ENCODE peak calls at places on chromosomes 2 and 18, in four cellular contexts. One of them, this sample, is unnamed.
A peak's percentile ranks its signal among the peaks of the same experiment; 100 is the strongest.

GRCh38 chr2:46779447-46779941 is 136.1 kb downstream of the MCFD2 start:
- DNase-seq in fibroblast of pulmonary artery: peak; percentile 58
- DNase-seq in AG09319: no peak
- DNase-seq in activated CD4-positive, alpha-beta T cell treated with anti-CD3 and anti-CD28 coated beads, Interleukin-2, amount 50 U/mL, for 48 hours: no peak
- DNase-seq in this sample: no peak

GRCh38 chr2:112342067-112342466 is 66.7 kb downstream of the ZC3H6 start:
- DNase-seq in AG09319: no peak
- DNase-seq in fibroblast of pulmonary artery: no peak
- DNase-seq in activated CD4-positive, alpha-beta T cell treated with anti-CD3 and anti-CD28 coated beads, Interleukin-2, amount 50 U/mL, for 48 hours: no peak
- DNase-seq in this sample: peak; percentile 1

GRCh38 chr18:8499810-8500663 is 109.2 kb upstream of the RAB12 start:
- DNase-seq in activated CD4-positive, alpha-beta T cell treated with anti-CD3 and anti-CD28 coated beads, Interleukin-2, amount 50 U/mL, for 48 hours: no peak
- DNase-seq in AG09319: no peak
- DNase-seq in fibroblast of pulmonary artery: no peak
- DNase-seq in this sample: no peak

GRCh38 chr2:187299122-187299906 is 148.7 kb downstream of the CALCRL start:
- DNase-seq in AG09319: no peak
- DNase-seq in fibroblast of pulmonary artery: peak; percentile 63
- DNase-seq in activated CD4-positive, alpha-beta T cell treated with anti-CD3 and anti-CD28 coated beads, Interleukin-2, amount 50 U/mL, for 48 hours: no peak
- DNase-seq in this sample: peak; percentile 22

GRCh38 chr2:97673915-97674283 is 4.4 kb downstream of the C2orf92 start:
- DNase-seq in fibroblast of pulmonary artery: no peak
- DNase-seq in activated CD4-positive, alpha-beta T cell treated with anti-CD3 and anti-CD28 coated beads, Interleukin-2, amount 50 U/mL, for 48 hours: peak; percentile 60
- DNase-seq in AG09319: no peak
- DNase-seq in this sample: no peak

GRCh38 chr2:1731963-1732768 is 12.1 kb downstream of the PXDN start:
- DNase-seq in AG09319: no peak
- DNase-seq in activated CD4-positive, alpha-beta T cell treated with anti-CD3 and anti-CD28 coated beads, Interleukin-2, amount 50 U/mL, for 48 hours: no peak
- DNase-seq in fibroblast of pulmonary artery: peak; percentile 93
- DNase-seq in this sample: peak; percentile 88

GRCh38 chr18:35045121-35045520 is 3.9 kb downstream of the MAPRE2 start:
- DNase-seq in fibroblast of pulmonary artery: peak; percentile 47
- DNase-seq in AG09319: no peak
- DNase-seq in activated CD4-positive, alpha-beta T cell treated with anti-CD3 and anti-CD28 coated beads, Interleukin-2, amount 50 U/mL, for 48 hours: no peak
- DNase-seq in this sample: peak; percentile 85

GRCh38 chr18:74084184-74084583 is 63.5 kb downstream of the FBXO15 start:
- DNase-seq in fibroblast of pulmonary artery: no peak
- DNase-seq in activated CD4-positive, alpha-beta T cell treated with anti-CD3 and anti-CD28 coated beads, Interleukin-2, amount 50 U/mL, for 48 hours: no peak
- DNase-seq in AG09319: no peak
- DNase-seq in this sample: no peak